ENCODE peak calls at places on chromosomes 12 and 14, in seven cellular contexts. A is PC-3, O is posterior vena cava, T is EL, B is adipocyte, M is fibroblast of pulmonary artery, L is WTC11. N is an unnamed sample.

GRCh38 chr14:38774162-38774561 is 328.9 kb downstream of the SEC23A start:
- DNase-seq in A (no peak), O (no peak), T (no peak), B (no peak), M (no peak), L (no peak), N (no peak)

GRCh38 chr12:52389313-52390207 is 4.1 kb upstream of the KRT84 start:
- DNase-seq in A (peak; percentile 19), O (peak; percentile 72), T (no peak), B (peak; percentile 32), M (peak; percentile 21), L (no peak), N (peak; percentile 8)

GRCh38 chr12:132514838-132515237 is 24.9 kb downstream of the FBRSL1 start:
- DNase-seq in A (no peak), O (no peak), T (no peak), B (no peak), M (no peak), L (no peak), N (no peak)

GRCh38 chr14:64800000-64800399 is 79.7 kb downstream of the SPTB start:
- DNase-seq in A (peak; percentile 69), O (peak; percentile 55), T (peak; percentile 56), B (peak; percentile 65), M (peak; percentile 51), L (peak; percentile 38), N (peak; percentile 48)

GRCh38 chr14:91654836-91655235 is 77.0 kb downstream of the CATSPERB start:
- DNase-seq in A (no peak), O (no peak), T (no peak), B (no peak), M (no peak), L (no peak), N (no peak)

GRCh38 chr12:105385141-105385540 is 54.6 kb downstream of the C12orf75 start:
- DNase-seq in A (no peak), O (no peak), T (peak; percentile 77), B (peak; percentile 79), M (peak; percentile 13), L (no peak), N (peak; percentile 72)

GRCh38 chr12:13661005-13661887 is 320.2 kb downstream of the GRIN2B start:
- DNase-seq in A (peak; percentile 53), O (peak; percentile 76), T (peak; percentile 50), B (peak; percentile 80), M (peak; percentile 56), L (peak; percentile 62), N (peak; percentile 1)

GRCh38 chr12:96886998-96887677 is 19.9 kb upstream of the NEDD1 start:
- DNase-seq in A (no peak), O (no peak), T (no peak), B (no peak), M (peak; percentile 91), L (no peak), N (no peak)

GRCh38 chr12:73902270-73902669 is 635.4 kb upstream of the ATXN7L3B start:
- DNase-seq in A (peak; percentile 46), O (no peak), T (no peak), B (no peak), M (no peak), L (no peak), N (no peak)

N was measured in HFFc6.